ENCODE peak calls at places on chromosomes 11 and 22, in seven cellular contexts. P is tibial artery, X is Calu3, D is nephron progenitor cell, Z is tibial nerve, W is neural progenitor cell, B is ascending aorta. H is an unnamed sample.

GRCh38 chr11:334264-335033 is 13.8 kb upstream of the IFITM3 start:
- DNase-seq in X (no peak), D (no peak), B (no peak), Z (no peak), P (peak), W (peak), H (no peak)

GRCh38 chr11:100709233-100709999 is 22.3 kb downstream of the ARHGAP42 start:
- DNase-seq in D (no peak), Z (no peak), B (no peak), W (no peak), X (no peak), P (no peak), H (no peak)

GRCh38 chr11:66100272-66101037 is 30.4 kb downstream of the PACS1 start:
- DNase-seq in B (peak), W (no peak), Z (peak), D (no peak), X (no peak), P (peak), H (peak)

GRCh38 chr22:48882636-48883200 is 945.0 kb downstream of the BRD1 start:
- DNase-seq in P (peak), X (no peak), Z (no peak), D (no peak), W (no peak), B (no peak), H (no peak)

GRCh38 chr11:115197031-115197430 is 307.2 kb downstream of the CADM1 start:
- DNase-seq in W (no peak), D (no peak), B (no peak), X (no peak), P (no peak), Z (no peak), H (no peak)

GRCh38 chr11:34049058-34049457 is 2.5 kb upstream of the CAPRIN1 start:
- DNase-seq in X (no peak), B (no peak), W (no peak), P (no peak), Z (no peak), D (no peak), H (no peak)

GRCh38 chr22:50218996-50219727 is 18.4 kb downstream of the SELENOO start:
- DNase-seq in D (no peak), X (no peak), P (no peak), W (no peak), B (no peak), Z (peak), H (no peak)

GRCh38 chr22:45934659-45935341 is 42.2 kb downstream of the WNT7B start:
- DNase-seq in X (peak), D (no peak), P (no peak), B (no peak), Z (no peak), W (no peak), H (no peak)

GRCh38 chr11:122933434-122933833 is 48.2 kb downstream of the BSX start:
- DNase-seq in D (no peak), X (no peak), P (no peak), Z (no peak), B (no peak), W (no peak), H (no peak)

GRCh38 chr11:113805640-113806039 is 26.0 kb downstream of the CLDN25 start:
- DNase-seq in B (no peak), W (no peak), Z (no peak), D (no peak), X (no peak), P (no peak), H (no peak)

GRCh38 chr11:113802621-113803020 is 23.0 kb downstream of the CLDN25 start:
- DNase-seq in P (no peak), W (no peak), D (no peak), B (no peak), Z (no peak), X (no peak), H (no peak)

GRCh38 chr11:113806403-113806802 is 26.8 kb downstream of the CLDN25 start:
- DNase-seq in X (peak), Z (no peak), W (peak), P (no peak), B (no peak), D (peak), H (no peak)
- TF ChIP-seq CTCF in X (peak), Z (no peak), W (peak), P (peak), B (no peak), D (peak), H (peak)

GRCh38 chr11:73359930-73360742 is 16.1 kb upstream of the RELT start:
- DNase-seq in X (peak), Z (no peak), P (no peak), B (no peak), W (peak), D (peak), H (no peak)
- TF ChIP-seq CTCF in X (peak), Z (no peak), P (no peak), B (no peak), W (peak), D (peak), H (peak)

GRCh38 chr22:27684856-27685255 is 116.7 kb downstream of the MN1 start:
- DNase-seq in D (no peak), Z (no peak), B (no peak), X (no peak), W (no peak), P (no peak), H (no peak)

GRCh38 chr22:27681037-27681436 is 120.5 kb downstream of the MN1 start:
- DNase-seq in Z (no peak), W (no peak), X (no peak), D (no peak), B (no peak), P (no peak), H (no peak)

GRCh38 chr22:27679722-27680488 is 121.7 kb downstream of the MN1 start:
- DNase-seq in B (no peak), W (no peak), P (no peak), X (no peak), Z (no peak), D (no peak), H (no peak)

GRCh38 chr22:27680636-27681035 is 120.9 kb downstream of the MN1 start:
- DNase-seq in B (no peak), W (no peak), P (no peak), X (no peak), D (no peak), Z (no peak), H (no peak)

DNA sequence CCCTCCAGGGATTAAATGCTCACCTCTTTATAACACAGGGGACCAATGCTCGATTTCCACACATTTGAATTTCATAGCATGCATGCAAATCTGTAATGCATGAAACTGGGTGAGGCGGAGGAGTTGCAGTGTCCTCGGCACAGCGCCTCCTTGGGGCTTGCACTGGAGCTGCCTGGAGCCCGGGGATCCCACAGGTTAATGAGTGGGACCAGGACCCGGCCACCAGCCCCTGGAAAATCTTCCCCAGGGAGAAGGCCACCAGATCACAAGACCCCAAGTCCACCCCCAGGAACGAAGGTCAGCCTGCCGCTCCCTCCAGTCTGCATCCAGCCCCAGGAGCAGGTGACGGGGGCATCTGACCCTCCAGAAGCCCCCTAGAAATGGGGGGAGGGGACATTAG is 119.1 kb downstream of the MN1 start:
- DNase-seq in D (peak), X (no peak), B (no peak), P (no peak), Z (no peak), W (peak), H (no peak)
- TF ChIP-seq CTCF in D (peak), X (no peak), B (no peak), P (no peak), Z (no peak), W (peak), H (peak)

GRCh38 chr11:58900479-58901420 is 38.5 kb upstream of the GLYATL1 start:
- DNase-seq in D (peak), Z (peak), B (no peak), X (peak), W (peak), P (no peak), H (peak)
- TF ChIP-seq CTCF in D (peak), Z (peak), B (peak), X (peak), W (peak), P (no peak), H (peak)

DNA sequence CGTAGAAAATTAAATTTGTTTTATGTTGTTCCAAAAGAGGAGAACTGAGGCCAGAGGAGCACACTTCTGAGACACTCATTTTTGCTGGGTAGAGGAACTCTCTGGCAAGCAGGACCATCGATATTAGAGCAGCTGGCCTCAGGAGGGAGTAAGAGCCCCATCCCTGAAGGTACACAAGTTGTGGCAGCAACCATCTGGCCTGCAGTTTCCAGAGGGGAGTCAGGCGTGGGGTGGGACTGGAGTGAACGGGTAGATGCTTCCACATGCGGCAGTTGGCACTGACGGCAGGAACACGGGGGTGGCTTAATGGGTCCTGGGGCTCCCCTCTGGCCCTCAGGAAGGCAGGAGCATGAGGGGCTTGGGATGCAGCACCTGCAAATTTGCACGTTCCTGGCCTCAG is 13.2 kb upstream of the SSTR3 start:
- DNase-seq in Z (no peak), P (no peak), X (no peak), D (no peak), B (no peak), W (no peak), H (no peak)
- TF ChIP-seq CTCF in Z (no peak), P (no peak), X (no peak), D (no peak), B (no peak), W (no peak), H (peak)